ENCODE peak calls at places on chromosomes 5 and 9, in six cellular contexts. Y, E, H, X, R and A are unnamed samples.

GRCh38 chr5:117594165-117594564 is 1019.5 kb upstream of the SEMA6A start:
- DNase-seq in X (no peak), R (no peak), H (peak), Y (peak), E (no peak), A (no peak)

GRCh38 chr9:107174441-107174840 is 108.6 kb upstream of the RAD23B start:
- DNase-seq in H (no peak), Y (no peak), X (no peak), E (peak), R (no peak), A (no peak)

GRCh38 chr9:130718576-130718975 is 25.0 kb downstream of the EXOSC2 start:
- DNase-seq in R (no peak), H (no peak), X (no peak), E (no peak), Y (no peak), A (no peak)

GRCh38 chr5:151023047-151023615 is 2.7 kb downstream of the GPX3 start:
- DNase-seq in E (no peak), R (no peak), X (no peak), H (peak), Y (peak), A (no peak)

GRCh38 chr5:141877478-141878185 is 578 bp downstream of the PCDH1 start:
- DNase-seq in X (no peak), Y (no peak), H (no peak), R (no peak), E (no peak), A (no peak)

GRCh38 chr5:126477681-126478117 is 54.5 kb downstream of the GRAMD2B start:
- DNase-seq in Y (no peak), H (no peak), X (no peak), E (no peak), R (no peak), A (no peak)

GRCh38 chr9:122226142-122226757 is 2.5 kb downstream of the LHX6 start:
- DNase-seq in H (no peak), R (no peak), X (no peak), E (no peak), Y (no peak), A (no peak)

GRCh38 chr5:148979104-148979723 is 83.6 kb downstream of the SH3TC2 start:
- DNase-seq in E (no peak), Y (peak), X (no peak), R (no peak), H (peak), A (no peak)